ENCODE peak calls at places on chromosomes 7 and 10, in six cellular contexts. N, F, J, Q, P and A are unnamed samples. For H3K4me1, the result is how much of the 10 kb centered on the place peaks cover.

GRCh38 chr10:127991543-127992255 is 84.8 kb downstream of the PTPRE start:
- DNase-seq in N (no peak), F (no peak), J (no peak), Q (peak), P (no peak), A (no peak)

GRCh38 chr10:11822809-11823121 is 391 bp upstream of the PROSER2 start:
- DNase-seq in N (no peak), F (no peak), J (no peak), Q (no peak), P (no peak), A (no peak)

GRCh38 chr7:158582089-158582456 is 5.5 kb downstream of the PTPRN2 start:
- DNase-seq in N (no peak), F (peak), J (no peak), Q (no peak), P (no peak), A (no peak)

GRCh38 chr10:118850418-118851061 is 95.8 kb upstream of the CACUL1 start:
- DNase-seq in N (peak), F (peak), J (peak), Q (peak), P (peak), A (no peak)

GRCh38 chr7:39534599-39534998 is 31.6 kb upstream of the YAE1 start:
- DNase-seq in N (no peak), F (no peak), J (no peak), Q (no peak), P (no peak), A (no peak)

GRCh38 chr7:28173531-28173930 is 7.1 kb downstream of the JAZF1 start:
- DNase-seq in N (no peak), F (no peak), J (no peak), Q (no peak), P (no peak), A (no peak)

GRCh38 chr10:102342462-102342861 is 53.0 kb upstream of the NFKB2 start:
- DNase-seq in N (no peak), F (no peak), J (no peak), Q (peak), P (no peak), A (no peak)

GRCh38 chr7:24283900-24284698 is at the start of gene NPY:
- DNase-seq in N (no peak), F (no peak), J (no peak), Q (peak), P (no peak), A (no peak)

GRCh38 chr10:22854935-22855421 is 72.9 kb upstream of the ARMC3 start:
- DNase-seq in N (no peak), F (no peak), J (no peak), Q (peak), P (no peak), A (no peak)

GRCh38 chr7:43658718-43659548 is 70.4 kb downstream of the COA1 start:
- DNase-seq in N (no peak), F (no peak), J (no peak), Q (peak), P (no peak), A (no peak)

GRCh38 chr10:88652621-88653020 is 11.6 kb upstream of the LIPF start:
- DNase-seq in N (no peak), F (no peak), J (no peak), Q (peak), P (no peak), A (no peak)

GRCh38 chr10:96165726-96166125 is 35.6 kb downstream of the ZNF518A start:
- DNase-seq in N (no peak), F (no peak), J (no peak), Q (no peak), P (no peak), A (no peak)

DNA sequence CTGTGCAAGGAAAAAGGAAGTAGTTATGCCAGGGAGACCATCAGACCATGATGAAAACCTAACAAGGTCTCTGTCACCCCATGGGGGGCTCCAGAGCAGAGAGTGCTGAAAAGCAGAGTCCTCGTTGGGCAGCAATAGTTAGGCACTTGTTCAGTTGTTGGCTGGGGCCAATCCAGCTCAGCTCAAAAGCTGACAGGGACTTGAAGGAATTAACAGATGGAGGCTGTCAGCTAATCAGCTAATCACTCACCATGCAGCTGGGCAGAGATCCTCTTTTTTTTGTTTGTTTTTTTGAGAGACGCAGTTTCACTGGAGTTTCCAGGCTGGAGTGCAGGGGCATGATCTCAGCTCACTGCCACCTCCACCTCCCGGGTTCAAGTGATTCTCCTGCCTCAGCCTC is 18.1 kb downstream of the CEP55 start:
- DNase-seq in N (no peak), F (no peak), J (no peak), Q (no peak), P (no peak), A (no peak)
- H3K27ac ChIP-seq in N (no peak), F (peak), J (no peak), Q (no peak), P (no peak), A (no peak)

GRCh38 chr7:98215561-98216495 is 4.6 kb downstream of the BHLHA15 start:
- DNase-seq in N (no peak), F (peak), J (no peak), Q (no peak), P (no peak), A (no peak)

GRCh38 chr7:98212532-98213041 is 1.3 kb downstream of the BHLHA15 start:
- DNase-seq in N (no peak), F (peak), J (peak), Q (no peak), P (no peak), A (no peak)

GRCh38 chr7:98213296-98213873 is 2.1 kb downstream of the BHLHA15 start:
- DNase-seq in N (no peak), F (no peak), J (no peak), Q (no peak), P (no peak), A (no peak)

GRCh38 chr7:98214811-98215321 is 3.6 kb downstream of the BHLHA15 start:
- DNase-seq in N (no peak), F (peak), J (no peak), Q (no peak), P (no peak), A (no peak)

DNA sequence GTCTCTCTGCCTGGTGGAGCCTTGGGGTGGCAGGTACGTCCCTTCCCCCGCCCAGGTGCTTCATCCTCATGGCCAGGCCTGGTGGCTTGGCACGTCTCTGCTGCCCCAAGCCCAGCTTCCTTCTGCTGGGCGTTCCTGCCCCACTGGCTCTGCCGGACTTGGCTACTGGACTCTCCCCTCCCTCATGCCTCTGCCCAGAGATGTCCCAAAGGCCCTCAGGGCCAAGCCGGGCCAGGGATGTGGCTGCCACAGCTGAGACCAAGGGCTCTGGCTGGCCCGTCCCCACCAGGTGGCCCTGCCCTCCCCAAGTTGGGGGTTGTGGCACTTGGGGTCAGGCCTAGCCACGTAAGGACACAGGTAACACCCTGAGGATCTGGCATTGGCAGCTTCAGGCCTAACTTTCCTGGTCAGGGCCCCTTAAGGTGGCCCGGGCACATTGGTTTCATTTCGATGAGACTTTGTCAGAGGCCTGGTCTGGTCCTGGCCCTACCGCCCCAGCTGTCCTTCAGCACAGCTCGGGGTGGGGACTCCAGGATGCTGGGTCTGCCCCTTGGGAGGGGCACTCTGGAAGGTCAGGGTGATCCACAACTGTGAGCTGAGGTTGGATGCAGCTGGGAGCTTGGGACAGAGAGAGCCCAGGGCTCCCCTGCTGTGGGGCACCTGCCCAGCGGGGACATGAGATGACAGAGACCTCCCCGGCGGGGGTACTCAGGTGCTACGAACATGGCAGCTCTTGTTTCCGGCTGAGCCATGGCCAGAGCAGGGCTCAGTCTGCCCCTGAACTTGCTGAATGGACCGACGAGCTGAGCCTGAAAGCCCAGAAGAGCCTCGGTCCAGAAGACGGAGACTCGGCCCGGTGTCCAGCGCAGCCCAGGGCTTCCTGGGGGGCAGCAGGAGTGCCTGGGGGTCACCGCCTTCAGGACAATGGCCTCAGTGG is 2.9 kb downstream of the BHLHA15 start:
- DNase-seq in N (no peak), F (peak), J (no peak), Q (no peak), P (no peak), A (peak)
- H3K4me3 ChIP-seq in N (no peak), F (peak), J (no peak), Q (no peak), P (no peak), A (no peak)

GRCh38 chr10:16995867-16996529 is 133.6 kb downstream of the CUBN start:
- DNase-seq in N (no peak), F (no peak), J (no peak), Q (peak), P (peak), A (no peak)
- H3K4me1 ChIP-seq in N (under half), F (under half), J (under half), Q (under half), P (under half), A (under half)

DNA sequence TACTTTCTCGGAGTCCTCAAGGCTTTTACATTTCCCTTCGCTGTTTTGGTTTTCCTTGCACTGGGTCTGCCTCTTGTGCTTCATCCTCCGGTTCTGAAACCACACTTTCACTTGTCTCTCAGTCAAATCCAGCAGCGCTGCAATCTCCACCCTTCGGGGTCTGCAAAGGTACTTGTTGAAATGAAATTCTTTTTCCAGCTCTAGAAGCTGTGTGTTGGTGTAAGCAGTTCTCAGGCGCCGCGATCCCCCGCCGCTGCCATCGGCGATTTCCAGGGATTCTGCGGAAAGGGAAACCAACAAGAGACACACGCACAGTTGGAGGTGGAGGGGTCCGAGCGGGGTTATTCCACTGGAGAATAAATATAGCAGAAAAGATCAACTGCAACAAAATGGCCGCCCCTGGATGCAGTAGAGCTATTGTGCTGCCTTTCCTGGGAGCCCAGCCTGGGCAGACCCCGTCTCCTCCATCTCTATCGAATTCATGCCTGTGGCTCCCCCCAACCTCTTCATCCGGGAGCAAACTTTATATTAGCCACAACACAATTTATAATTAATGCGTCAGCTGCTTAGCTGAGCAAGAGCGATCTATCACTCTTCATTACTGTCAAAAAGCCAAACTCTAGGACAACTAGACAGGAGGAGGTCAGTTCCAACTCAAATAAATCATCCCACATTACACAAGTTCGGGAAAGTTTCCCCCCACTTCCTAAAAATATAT is 1.1 kb downstream of the HOXA2 start:
- DNase-seq in N (no peak), F (no peak), J (no peak), Q (peak), P (no peak), A (no peak)
- H3K27ac ChIP-seq in N (no peak), F (no peak), J (no peak), Q (peak), P (no peak), A (no peak)

DNA sequence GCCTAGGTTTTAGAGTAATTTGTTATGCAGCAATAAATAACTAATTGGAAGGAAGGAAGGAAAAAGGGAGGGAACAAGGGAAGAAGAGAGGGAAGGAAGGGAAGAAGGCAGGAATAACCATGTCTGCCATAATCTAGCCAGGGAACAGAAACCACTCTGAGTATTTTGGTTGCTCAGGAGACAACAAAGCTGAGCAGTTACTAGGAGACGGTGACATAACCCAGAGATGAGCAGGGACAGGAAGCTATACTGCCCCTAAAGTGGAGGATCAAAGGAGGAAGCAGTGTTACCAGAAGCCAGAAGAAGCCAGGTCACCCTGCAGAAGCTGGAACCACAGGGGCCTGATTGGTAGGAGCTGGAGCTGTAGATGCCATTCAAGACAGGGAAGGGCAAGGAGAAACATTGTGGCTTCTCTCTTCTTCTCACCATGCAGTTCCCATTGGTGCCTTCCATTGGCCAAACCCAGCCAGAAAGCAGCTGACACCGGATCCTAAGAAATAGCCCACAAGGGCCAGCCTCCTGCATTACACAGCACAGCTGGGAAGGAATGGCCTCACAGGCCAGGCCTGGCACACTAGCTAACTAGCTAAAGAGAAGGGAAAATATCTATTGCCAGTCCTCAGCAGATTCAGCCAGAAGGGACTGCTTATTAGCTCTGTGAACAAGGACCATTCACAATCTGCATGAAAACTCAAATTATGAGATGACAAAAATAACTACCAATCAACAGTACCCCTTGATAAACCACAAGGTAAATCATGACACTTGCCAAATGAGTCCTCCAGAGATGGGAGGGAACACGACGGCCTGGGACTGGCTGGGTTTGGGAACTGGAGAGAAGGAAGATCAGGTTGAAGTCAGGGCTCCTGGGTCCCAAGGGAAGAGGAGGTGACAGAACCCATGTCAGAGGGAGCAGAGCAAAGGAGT is 184.5 kb upstream of the NFE2L3 start:
- DNase-seq in N (no peak), F (no peak), J (no peak), Q (no peak), P (no peak), A (no peak)
- H3K4me3 ChIP-seq in N (no peak), F (no peak), J (no peak), Q (no peak), P (no peak), A (no peak)